ENCODE peak calls at places on chromosome 5, in ten cellular contexts. One of them, this sample, is unnamed.

GRCh38 chr5:67679184-67679855 is 482.7 kb upstream of the CD180 start:
- DNase-seq in activated T-cell treated with anti-CD3 and anti-CD28 coated beads, Interleukin-2, amount 50 U/mL, for 4 hours: no peak
- DNase-seq in tibial nerve: no peak
- DNase-seq in CD8-positive, alpha-beta T cell: no peak
- DNase-seq in AG04450: no peak
- DNase-seq in MCF 10A: no peak
- DNase-seq in fibroblast of pulmonary artery: no peak
- DNase-seq in adipocyte: peak; percentile 18
- DNase-seq in islet precursor cell: no peak
- DNase-seq in left colon: no peak
- DNase-seq in this sample: no peak

GRCh38 chr5:141517902-141518610 is 29.2 kb downstream of the PCDHGC5 start:
- DNase-seq in activated T-cell treated with anti-CD3 and anti-CD28 coated beads, Interleukin-2, amount 50 U/mL, for 4 hours: no peak
- DNase-seq in tibial nerve: no peak
- DNase-seq in CD8-positive, alpha-beta T cell: no peak
- DNase-seq in AG04450: peak; percentile 69
- DNase-seq in MCF 10A: no peak
- DNase-seq in fibroblast of pulmonary artery: no peak
- DNase-seq in adipocyte: peak; percentile 76
- DNase-seq in islet precursor cell: no peak
- DNase-seq in left colon: no peak
- DNase-seq in this sample: no peak

GRCh38 chr5:134000116-134000515 is 4.7 kb downstream of the VDAC1 start:
- DNase-seq in activated T-cell treated with anti-CD3 and anti-CD28 coated beads, Interleukin-2, amount 50 U/mL, for 4 hours: no peak
- DNase-seq in tibial nerve: no peak
- DNase-seq in CD8-positive, alpha-beta T cell: no peak
- DNase-seq in AG04450: no peak
- DNase-seq in MCF 10A: no peak
- DNase-seq in fibroblast of pulmonary artery: no peak
- DNase-seq in adipocyte: no peak
- DNase-seq in islet precursor cell: no peak
- DNase-seq in left colon: no peak
- DNase-seq in this sample: no peak

GRCh38 chr5:132873119-132873929 is at the start of gene LEAP2:
- DNase-seq in activated T-cell treated with anti-CD3 and anti-CD28 coated beads, Interleukin-2, amount 50 U/mL, for 4 hours: no peak
- DNase-seq in tibial nerve: no peak
- DNase-seq in CD8-positive, alpha-beta T cell: no peak
- DNase-seq in AG04450: no peak
- DNase-seq in MCF 10A: no peak
- DNase-seq in fibroblast of pulmonary artery: peak; percentile 24
- DNase-seq in adipocyte: no peak
- DNase-seq in islet precursor cell: no peak
- DNase-seq in left colon: no peak
- DNase-seq in this sample: no peak

GRCh38 chr5:3116366-3116765 is 364.9 kb upstream of the IRX2 start:
- DNase-seq in activated T-cell treated with anti-CD3 and anti-CD28 coated beads, Interleukin-2, amount 50 U/mL, for 4 hours: no peak
- DNase-seq in tibial nerve: no peak
- DNase-seq in CD8-positive, alpha-beta T cell: no peak
- DNase-seq in AG04450: no peak
- DNase-seq in MCF 10A: no peak
- DNase-seq in fibroblast of pulmonary artery: no peak
- DNase-seq in adipocyte: no peak
- DNase-seq in islet precursor cell: peak; percentile 66
- DNase-seq in left colon: no peak
- DNase-seq in this sample: no peak

GRCh38 chr5:120454094-120454798 is 9.9 kb upstream of the PRR16 start:
- DNase-seq in activated T-cell treated with anti-CD3 and anti-CD28 coated beads, Interleukin-2, amount 50 U/mL, for 4 hours: no peak
- DNase-seq in tibial nerve: no peak
- DNase-seq in CD8-positive, alpha-beta T cell: no peak
- DNase-seq in AG04450: peak; percentile 23
- DNase-seq in MCF 10A: peak; percentile 77
- DNase-seq in fibroblast of pulmonary artery: peak; percentile 91
- DNase-seq in adipocyte: peak; percentile 86
- DNase-seq in islet precursor cell: no peak
- DNase-seq in left colon: no peak
- DNase-seq in this sample: no peak

GRCh38 chr5:120568716-120569115 is 104.6 kb downstream of the PRR16 start:
- DNase-seq in activated T-cell treated with anti-CD3 and anti-CD28 coated beads, Interleukin-2, amount 50 U/mL, for 4 hours: no peak
- DNase-seq in tibial nerve: no peak
- DNase-seq in CD8-positive, alpha-beta T cell: no peak
- DNase-seq in AG04450: no peak
- DNase-seq in MCF 10A: no peak
- DNase-seq in fibroblast of pulmonary artery: peak; percentile 4
- DNase-seq in adipocyte: peak; percentile 65
- DNase-seq in islet precursor cell: no peak
- DNase-seq in left colon: no peak
- DNase-seq in this sample: no peak

GRCh38 chr5:145636396-145636795 is 198.7 kb downstream of the PRELID2 start:
- DNase-seq in activated T-cell treated with anti-CD3 and anti-CD28 coated beads, Interleukin-2, amount 50 U/mL, for 4 hours: no peak
- DNase-seq in tibial nerve: no peak
- DNase-seq in CD8-positive, alpha-beta T cell: no peak
- DNase-seq in AG04450: no peak
- DNase-seq in MCF 10A: no peak
- DNase-seq in fibroblast of pulmonary artery: no peak
- DNase-seq in adipocyte: no peak
- DNase-seq in islet precursor cell: no peak
- DNase-seq in left colon: no peak
- DNase-seq in this sample: no peak

GRCh38 chr5:91487420-91487819 is 104.3 kb upstream of the ARRDC3 start:
- DNase-seq in activated T-cell treated with anti-CD3 and anti-CD28 coated beads, Interleukin-2, amount 50 U/mL, for 4 hours: no peak
- DNase-seq in tibial nerve: no peak
- DNase-seq in CD8-positive, alpha-beta T cell: no peak
- DNase-seq in AG04450: no peak
- DNase-seq in MCF 10A: no peak
- DNase-seq in fibroblast of pulmonary artery: no peak
- DNase-seq in adipocyte: no peak
- DNase-seq in islet precursor cell: no peak
- DNase-seq in left colon: no peak
- DNase-seq in this sample: no peak

GRCh38 chr5:74428275-74428674 is 212.3 kb downstream of the ENC1 start:
- DNase-seq in activated T-cell treated with anti-CD3 and anti-CD28 coated beads, Interleukin-2, amount 50 U/mL, for 4 hours: no peak
- DNase-seq in tibial nerve: no peak
- DNase-seq in CD8-positive, alpha-beta T cell: no peak
- DNase-seq in AG04450: no peak
- DNase-seq in MCF 10A: no peak
- DNase-seq in fibroblast of pulmonary artery: no peak
- DNase-seq in adipocyte: no peak
- DNase-seq in islet precursor cell: no peak
- DNase-seq in left colon: no peak
- DNase-seq in this sample: no peak

This sample was measured in SIG-M5.